ENCODE peak calls at places on chromosomes 12 and 14, in ten cellular contexts. Y is RWPE1, J is A549, X is IMR-90, D is fibroblast of lung, O is right lobe of liver, A is neural crest cell, Z is heart left ventricle, R is AG09309, S is transverse colon. I is an unnamed sample.

GRCh38 chr14:73878436-73878835 is 8.2 kb upstream of the ZNF410 start:
- DNase-seq in Y (no peak), J (no peak), X (peak; percentile 92), D (peak; percentile 58), O (no peak), A (no peak), Z (no peak), R (no peak), S (no peak), I (no peak)

GRCh38 chr14:22071001-22071400 is 397.4 kb upstream of the OR4E1 start:
- DNase-seq in Y (no peak), J (no peak), X (no peak), D (no peak), O (no peak), A (no peak), Z (no peak), R (no peak), S (peak; percentile 40), I (no peak)

GRCh38 chr14:99688210-99688581 is 4.1 kb downstream of the CYP46A1 start:
- DNase-seq in Y (no peak), J (no peak), X (no peak), D (no peak), O (peak; percentile 28), A (no peak), Z (no peak), R (no peak), S (no peak), I (no peak)

GRCh38 chr12:95396849-95397498 is 77.0 kb upstream of the METAP2 start:
- DNase-seq in Y (peak; percentile 87), J (no peak), X (peak; percentile 68), D (peak; percentile 10), O (no peak), A (no peak), Z (no peak), R (peak; percentile 67), S (no peak), I (no peak)

GRCh38 chr12:62260733-62261683 is 804 bp downstream of the USP15 start:
- DNase-seq in Y (peak; percentile 30), J (peak; percentile 21), X (peak; percentile 41), D (peak; percentile 58), O (peak; percentile 56), A (peak; percentile 2), Z (peak; percentile 28), R (no peak), S (peak; percentile 45), I (no peak)

GRCh38 chr12:70449074-70449757 is 83.1 kb downstream of the KCNMB4 start:
- DNase-seq in Y (peak; percentile 44), J (peak; percentile 15), X (peak; percentile 10), D (peak; percentile 48), O (no peak), A (no peak), Z (no peak), R (no peak), S (no peak), I (no peak)

GRCh38 chr14:75831971-75832370 is 149.8 kb downstream of the TGFB3 start:
- DNase-seq in Y (peak; percentile 20), J (no peak), X (peak; percentile 59), D (peak; percentile 55), O (no peak), A (no peak), Z (no peak), R (no peak), S (no peak), I (no peak)

GRCh38 chr12:113575386-113575785 is 103.7 kb upstream of the LHX5 start:
- DNase-seq in Y (no peak), J (no peak), X (no peak), D (no peak), O (no peak), A (no peak), Z (no peak), R (no peak), S (no peak), I (no peak)

GRCh38 chr14:76862546-76863282 is 36.5 kb downstream of the LRRC74A start:
- DNase-seq in Y (no peak), J (no peak), X (no peak), D (no peak), O (no peak), A (no peak), Z (no peak), R (no peak), S (no peak), I (no peak)

GRCh38 chr12:65941388-65941787 is 117.1 kb downstream of the HMGA2 start:
- DNase-seq in Y (peak; percentile 37), J (no peak), X (peak; percentile 95), D (peak; percentile 95), O (no peak), A (no peak), Z (no peak), R (peak; percentile 87), S (no peak), I (no peak)

GRCh38 chr12:13241833-13242232 is 45.3 kb downstream of the EMP1 start:
- DNase-seq in Y (no peak), J (no peak), X (peak; percentile 42), D (no peak), O (no peak), A (no peak), Z (no peak), R (no peak), S (peak; percentile 52), I (no peak)

GRCh38 chr12:100926669-100927248 is 132.2 kb downstream of the ANO4 start:
- DNase-seq in Y (peak; percentile 10), J (no peak), X (peak; percentile 14), D (peak; percentile 35), O (peak; percentile 41), A (peak; percentile 6), Z (no peak), R (no peak), S (peak; percentile 8), I (no peak)
- TF ChIP-seq CTCF in Y (no peak), J (no peak), X (peak; percentile 27), D (peak; percentile 36), O (no peak), A (peak; percentile 44), Z (no peak), R (peak; percentile 61), S (no peak), I (peak; percentile 68)

GRCh38 chr12:108337235-108338223 is 1.6 kb downstream of the CMKLR1 start:
- DNase-seq in Y (peak; percentile 41), J (peak; percentile 60), X (peak; percentile 8), D (peak; percentile 6), O (no peak), A (peak; percentile 15), Z (no peak), R (no peak), S (no peak), I (no peak)
- TF ChIP-seq CTCF in Y (no peak), J (peak; percentile 41), X (peak; percentile 30), D (peak; percentile 50), O (peak; percentile 23), A (peak; percentile 59), Z (peak; percentile 17), R (peak; percentile 72), S (no peak), I (peak; percentile 74)

GRCh38 chr12:520119-520518 is 60.4 kb downstream of the B4GALNT3 start:
- DNase-seq in Y (no peak), J (no peak), X (no peak), D (no peak), O (no peak), A (no peak), Z (no peak), R (no peak), S (no peak), I (no peak)

GRCh38 chr12:526089-526488 is 66.3 kb downstream of the B4GALNT3 start:
- DNase-seq in Y (no peak), J (no peak), X (no peak), D (no peak), O (no peak), A (no peak), Z (no peak), R (no peak), S (no peak), I (no peak)

GRCh38 chr12:524167-524951 is 64.6 kb downstream of the B4GALNT3 start:
- DNase-seq in Y (no peak), J (no peak), X (no peak), D (no peak), O (no peak), A (no peak), Z (no peak), R (no peak), S (no peak), I (no peak)

GRCh38 chr12:527241-527640 is 67.5 kb downstream of the B4GALNT3 start:
- DNase-seq in Y (no peak), J (no peak), X (no peak), D (no peak), O (no peak), A (no peak), Z (no peak), R (no peak), S (no peak), I (no peak)

DNA sequence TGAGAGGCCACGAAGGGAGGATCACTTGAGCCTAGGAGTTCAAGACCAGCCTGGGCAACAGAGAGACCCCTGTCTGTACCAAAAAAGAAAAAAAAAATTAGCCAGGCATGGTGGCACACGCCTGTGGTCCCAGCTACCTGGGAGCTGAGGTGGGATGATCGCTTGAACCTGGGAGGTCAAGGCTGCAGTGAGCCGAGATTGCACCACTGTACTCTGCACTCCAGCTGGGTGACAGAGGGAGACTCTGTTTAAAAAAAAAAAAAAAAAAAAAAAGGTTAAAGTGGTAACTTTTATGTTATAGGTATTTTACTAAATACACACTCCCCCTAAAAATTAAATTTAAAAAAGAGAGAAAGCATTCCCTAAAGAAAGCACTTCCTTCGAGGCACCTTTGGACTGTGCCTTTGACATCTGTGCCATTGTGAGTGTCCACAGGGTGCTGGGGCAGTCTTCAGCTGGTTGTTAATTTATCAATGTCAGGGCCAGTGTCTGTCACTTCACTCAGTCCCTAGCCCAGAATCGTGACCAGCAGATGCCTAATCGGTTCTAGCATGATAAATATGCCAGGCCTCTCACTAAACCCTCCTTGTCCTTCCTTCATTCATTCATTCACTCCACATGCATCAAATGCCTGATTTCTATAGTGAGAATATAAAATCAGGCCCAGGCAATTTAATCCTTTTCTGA is 63.1 kb downstream of the B4GALNT3 start:
- DNase-seq in Y (no peak), J (no peak), X (no peak), D (no peak), O (no peak), A (no peak), Z (no peak), R (no peak), S (no peak), I (no peak)
- TF ChIP-seq CTCF in Y (no peak), J (no peak), X (no peak), D (no peak), O (no peak), A (no peak), Z (no peak), R (no peak), S (no peak), I (no peak)

DNA sequence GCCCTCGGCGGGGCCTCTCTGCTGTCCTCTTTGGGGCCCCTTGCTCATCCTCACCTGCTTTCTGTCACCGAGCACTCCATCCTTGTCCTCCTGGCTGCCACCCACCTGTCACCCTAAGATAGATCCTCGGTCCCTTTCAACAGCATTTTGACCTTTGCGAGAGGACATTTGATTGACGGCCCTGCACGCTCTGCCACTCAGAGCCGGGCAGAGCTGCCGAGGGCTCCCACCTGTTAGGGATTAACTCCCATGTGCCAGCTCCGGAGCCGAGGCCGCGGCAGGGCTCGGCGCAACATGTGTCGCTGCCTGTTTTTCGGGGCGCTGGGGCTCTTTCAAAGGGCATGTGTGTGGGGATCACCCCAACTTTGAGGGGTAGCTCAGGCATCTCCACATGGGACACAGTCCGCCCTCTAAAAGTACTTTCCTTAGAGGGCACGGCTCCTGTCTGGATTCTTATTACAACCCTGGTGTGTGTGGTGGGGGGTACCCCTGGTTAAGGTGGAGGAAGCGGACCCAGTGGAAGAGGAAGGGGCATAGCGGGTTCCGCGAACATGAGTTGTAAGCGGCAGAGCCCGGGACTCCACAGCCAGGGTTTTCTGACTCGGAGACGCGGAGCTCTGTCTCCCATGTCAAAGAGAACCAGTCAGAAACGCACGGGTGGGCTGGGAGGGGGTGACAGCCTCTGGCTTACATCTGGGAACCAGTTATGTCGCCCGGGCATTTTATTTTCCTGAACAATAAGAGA is 800 bp upstream of the MEG3 start:
- DNase-seq in Y (no peak), J (no peak), X (no peak), D (peak; percentile 11), O (no peak), A (no peak), Z (no peak), R (no peak), S (no peak), I (no peak)
- TF ChIP-seq CTCF in Y (no peak), J (no peak), X (no peak), D (no peak), O (no peak), A (no peak), Z (no peak), R (no peak), S (no peak), I (no peak)

I was measured in chondrocyte.